ENCODE peak calls at places on chromosomes 16 and 17, in seven cellular contexts. W is LHCN-M2; I is prostate gland; M is AML-193; Q is HCEC 1CT; V is cardiac muscle cell; Y is activated T-helper 1 cell treated with anti-CD3 and anti-CD28 coated beads, Interleukin-12 subunit alpha, Interleukin-12 subunit beta, Interleukin-2, Interleukin-4 antibody, amounts not matched to agents 30 ng/mL and 10 ng/mL and 1 ng/mL, durations not matched to agents 14 hours and 24 hours and 36 hours. S is an unnamed sample.

GRCh38 chr17:76232342-76232741 is 8.0 kb downstream of the RNF157 start:
- DNase-seq in W (peak), I (no peak), M (no peak), Q (peak), V (no peak), Y (no peak), S (no peak)

GRCh38 chr17:52156576-52156975 is 1.9 kb downstream of the CA10 start:
- DNase-seq in W (no peak), I (no peak), M (no peak), Q (no peak), V (no peak), Y (no peak), S (peak)

GRCh38 chr16:83907111-83907510 is 8.2 kb downstream of the MLYCD start:
- DNase-seq in W (no peak), I (no peak), M (no peak), Q (no peak), V (no peak), Y (no peak), S (no peak)

GRCh38 chr16:17299790-17300189 is 171.0 kb downstream of the XYLT1 start:
- DNase-seq in W (no peak), I (no peak), M (no peak), Q (no peak), V (no peak), Y (no peak), S (no peak)

GRCh38 chr17:75110307-75110937 is 653 bp downstream of the ARMC7 start:
- DNase-seq in W (no peak), I (no peak), M (no peak), Q (no peak), V (no peak), Y (no peak), S (no peak)

GRCh38 chr17:80803451-80804428 is 187.9 kb upstream of the CHMP6 start:
- DNase-seq in W (no peak), I (no peak), M (no peak), Q (no peak), V (no peak), Y (no peak), S (no peak)

GRCh38 chr16:27217256-27217655 is 13.9 kb downstream of the KDM8 start:
- DNase-seq in W (peak), I (no peak), M (no peak), Q (no peak), V (peak), Y (no peak), S (peak)

GRCh38 chr17:1873418-1873817 is 43.6 kb downstream of the RPA1 start:
- DNase-seq in W (no peak), I (no peak), M (no peak), Q (no peak), V (no peak), Y (peak), S (no peak)

GRCh38 chr16:65896448-65897153 is 469.9 kb upstream of the CDH5 start:
- DNase-seq in W (no peak), I (no peak), M (no peak), Q (no peak), V (no peak), Y (no peak), S (no peak)

GRCh38 chr17:46984341-46984740 is 5.3 kb upstream of the RPRML start:
- DNase-seq in W (no peak), I (no peak), M (no peak), Q (no peak), V (no peak), Y (no peak), S (peak)

GRCh38 chr17:76024353-76024752 is 2.8 kb downstream of the EVPL start:
- DNase-seq in W (no peak), I (no peak), M (no peak), Q (no peak), V (no peak), Y (no peak), S (no peak)

GRCh38 chr17:64192588-64192987 is 62.6 kb upstream of the ERN1 start:
- DNase-seq in W (no peak), I (no peak), M (no peak), Q (no peak), V (no peak), Y (no peak), S (no peak)

GRCh38 chr16:70018254-70018653 is 67.1 kb downstream of the CLEC18A start:
- DNase-seq in W (peak), I (peak), M (peak), Q (peak), V (peak), Y (peak), S (peak)

GRCh38 chr17:36094232-36094631 is 4.3 kb upstream of the CCL3 start:
- DNase-seq in W (no peak), I (no peak), M (no peak), Q (no peak), V (no peak), Y (no peak), S (no peak)

GRCh38 chr17:4208228-4208627 is 55.6 kb downstream of the ANKFY1 start:
- DNase-seq in W (no peak), I (no peak), M (no peak), Q (no peak), V (no peak), Y (no peak), S (no peak)

GRCh38 chr17:9217151-9218067 is 196.1 kb downstream of the NTN1 start:
- DNase-seq in W (no peak), I (peak), M (no peak), Q (peak), V (peak), Y (no peak), S (peak)

GRCh38 chr17:44363613-44364159 is at the start of gene FAM171A2:
- DNase-seq in W (peak), I (no peak), M (peak), Q (peak), V (peak), Y (peak), S (peak)

GRCh38 chr17:76405967-76406647 is 21.7 kb downstream of the SPHK1 start:
- DNase-seq in W (peak), I (no peak), M (no peak), Q (no peak), V (no peak), Y (no peak), S (no peak)

GRCh38 chr16:12210258-12210880 is 233.8 kb downstream of the SNX29 start:
- DNase-seq in W (no peak), I (no peak), M (no peak), Q (no peak), V (no peak), Y (no peak), S (no peak)

GRCh38 chr17:43900858-43901754 is 6.2 kb downstream of the MPP2 start:
- DNase-seq in W (no peak), I (no peak), M (no peak), Q (no peak), V (no peak), Y (no peak), S (peak)

GRCh38 chr17:38893612-38894011 is 23.8 kb downstream of the LASP1 start:
- DNase-seq in W (peak), I (no peak), M (peak), Q (no peak), V (peak), Y (no peak), S (no peak)

GRCh38 chr17:3848229-3848628 is 2.2 kb upstream of the NCBP3 start:
- DNase-seq in W (no peak), I (no peak), M (no peak), Q (no peak), V (no peak), Y (no peak), S (no peak)

GRCh38 chr16:55179858-55180585 is 144.0 kb upstream of the IRX6 start:
- DNase-seq in W (no peak), I (no peak), M (no peak), Q (no peak), V (no peak), Y (no peak), S (no peak)

GRCh38 chr17:38418069-38418692 is 10.1 kb upstream of the ARHGAP23 start:
- DNase-seq in W (no peak), I (no peak), M (no peak), Q (no peak), V (no peak), Y (no peak), S (peak)

GRCh38 chr17:63774141-63774981 is at the start of gene DDX42:
- DNase-seq in W (peak), I (peak), M (peak), Q (peak), V (peak), Y (peak), S (peak)

GRCh38 chr16:81485225-81485624 is 40.6 kb downstream of the CMIP start:
- DNase-seq in W (no peak), I (no peak), M (no peak), Q (no peak), V (no peak), Y (no peak), S (no peak)

GRCh38 chr16:66469291-66469931 is 42.3 kb downstream of the BEAN1 start:
- DNase-seq in W (no peak), I (no peak), M (no peak), Q (no peak), V (no peak), Y (no peak), S (no peak)

GRCh38 chr17:7475764-7476422 is 3.5 kb downstream of the ZBTB4 start:
- DNase-seq in W (no peak), I (no peak), M (no peak), Q (no peak), V (no peak), Y (no peak), S (peak)

GRCh38 chr16:7755347-7755746 is 422.7 kb downstream of the RBFOX1 start:
- DNase-seq in W (no peak), I (no peak), M (no peak), Q (no peak), V (no peak), Y (no peak), S (peak)

GRCh38 chr17:54256530-54256929 is 433.8 kb downstream of the KIF2B start:
- DNase-seq in W (no peak), I (no peak), M (no peak), Q (no peak), V (no peak), Y (no peak), S (no peak)

GRCh38 chr16:49755291-49755611 is 100.7 kb downstream of the ZNF423 start:
- DNase-seq in W (no peak), I (peak), M (no peak), Q (no peak), V (peak), Y (no peak), S (peak)

GRCh38 chr17:7393613-7394451 is 493 bp downstream of the PLSCR3 start:
- DNase-seq in W (peak), I (no peak), M (no peak), Q (no peak), V (peak), Y (peak), S (no peak)

GRCh38 chr16:15829460-15829859 is 27.4 kb downstream of the MYH11 start:
- DNase-seq in W (no peak), I (peak), M (no peak), Q (peak), V (peak), Y (no peak), S (no peak)

GRCh38 chr17:45307290-45308015 is 9.4 kb downstream of the MAP3K14 start:
- DNase-seq in W (peak), I (peak), M (peak), Q (peak), V (peak), Y (peak), S (no peak)

GRCh38 chr17:46826116-46826515 is 7.6 kb upstream of the WNT3 start:
- DNase-seq in W (no peak), I (no peak), M (no peak), Q (no peak), V (no peak), Y (no peak), S (no peak)

GRCh38 chr16:48505705-48506104 is 104.3 kb downstream of the N4BP1 start:
- DNase-seq in W (no peak), I (no peak), M (no peak), Q (no peak), V (no peak), Y (no peak), S (no peak)

GRCh38 chr16:4747906-4748681 is 13.8 kb downstream of the DNAAF8 start:
- DNase-seq in W (no peak), I (no peak), M (no peak), Q (no peak), V (no peak), Y (no peak), S (no peak)

GRCh38 chr17:77425791-77426641 is 285.2 kb downstream of the SEC14L1 start:
- DNase-seq in W (peak), I (peak), M (no peak), Q (peak), V (peak), Y (no peak), S (peak)

S was measured in G401.